ENCODE peak calls at places on chromosomes 4 and X, in four cellular contexts. X, K, Q and U are unnamed samples.

GRCh38 chr4:120683902-120684540 is 238.5 kb downstream of the PRDM5 start:
- DNase-seq in X (no peak), K (no peak), Q (no peak), U (no peak)

GRCh38 chrX:129785160-129785947 is 5.6 kb downstream of the SASH3 start:
- DNase-seq in X (no peak), K (no peak), Q (no peak), U (no peak)

GRCh38 chr4:20944451-20944850 is 244.2 kb downstream of the PACRGL start:
- DNase-seq in X (no peak), K (no peak), Q (no peak), U (no peak)

GRCh38 chrX:5051831-5052491 is 1176.7 kb downstream of the NLGN4X start:
- DNase-seq in X (peak), K (no peak), Q (peak), U (no peak)

GRCh38 chrX:135977611-135978010 is 3.8 kb upstream of the MMGT1 start:
- DNase-seq in X (no peak), K (no peak), Q (no peak), U (no peak)

GRCh38 chrX:110015027-110015426 is 12.1 kb downstream of the TMEM164 start:
- DNase-seq in X (no peak), K (no peak), Q (no peak), U (no peak)

GRCh38 chr4:105440890-105441289 is 33.0 kb downstream of the PPA2 start:
- DNase-seq in X (no peak), K (no peak), Q (no peak), U (no peak)

GRCh38 chr4:98919996-98920395 is 8.9 kb downstream of the EIF4E start:
- DNase-seq in X (no peak), K (no peak), Q (no peak), U (no peak)

GRCh38 chr4:823761-824460 is 2.0 kb downstream of the CPLX1 start:
- DNase-seq in X (no peak), K (no peak), Q (no peak), U (no peak)

GRCh38 chr4:175127314-175127713 is 209.2 kb downstream of the ADAM29 start:
- DNase-seq in X (no peak), K (no peak), Q (no peak), U (no peak)

GRCh38 chr4:82123934-82124333 is 249.9 kb downstream of the HNRNPD start:
- DNase-seq in X (no peak), K (no peak), Q (no peak), U (no peak)

GRCh38 chr4:114364857-114365256 is 233.8 kb upstream of the UGT8 start:
- DNase-seq in X (no peak), K (no peak), Q (no peak), U (no peak)

GRCh38 chrX:139191746-139192385 is 338.7 kb upstream of the F9 start:
- DNase-seq in X (no peak), K (no peak), Q (no peak), U (no peak)

GRCh38 chr4:151698213-151698612 is 62.6 kb downstream of the GATB start:
- DNase-seq in X (no peak), K (no peak), Q (no peak), U (no peak)

GRCh38 chr4:89245459-89245858 is 62.1 kb downstream of the GPRIN3 start:
- DNase-seq in X (no peak), K (no peak), Q (no peak), U (no peak)

GRCh38 chr4:55125087-55125721 is at the start of gene KDR:
- DNase-seq in X (no peak), K (no peak), Q (no peak), U (no peak)

GRCh38 chr4:177322881-177323280 is 13.2 kb downstream of the NEIL3 start:
- DNase-seq in X (no peak), K (no peak), Q (no peak), U (no peak)

GRCh38 chrX:71253253-71254091 is 468 bp downstream of the ZMYM3 start:
- DNase-seq in X (peak), K (peak), Q (no peak), U (no peak)

GRCh38 chrX:39731390-39731680 is 366.4 kb downstream of the BCOR start:
- DNase-seq in X (no peak), K (no peak), Q (no peak), U (no peak)

GRCh38 chr4:132860976-132861375 is 288.1 kb upstream of the PCDH10 start:
- DNase-seq in X (no peak), K (no peak), Q (no peak), U (no peak)

GRCh38 chr4:119314356-119314755 is 7.6 kb downstream of the FABP2 start:
- DNase-seq in X (peak), K (no peak), Q (no peak), U (peak)

GRCh38 chrX:18534949-18535348 is 109.5 kb downstream of the CDKL5 start:
- DNase-seq in X (no peak), K (no peak), Q (no peak), U (no peak)

GRCh38 chr4:98648602-98649001 is 9.8 kb downstream of the TSPAN5 start:
- DNase-seq in X (no peak), K (no peak), Q (no peak), U (peak)

GRCh38 chrX:19121898-19122640 is at the start of gene ADGRG2:
- DNase-seq in X (no peak), K (no peak), Q (no peak), U (no peak)